ENCODE peak calls at places on chromosomes 11 and 22, in nine cellular contexts. E is PC-3; X is mammary epithelial cell; V is heart right ventricle; Q is hepatocyte; W is kidney; Y is right lobe of liver; R is CD8-positive, alpha-beta memory T cell; S is transverse colon. C is an unnamed sample. For H3K4me1, the result is how much of the 10 kb centered on the place peaks cover.

GRCh38 chr11:24298126-24298525 is 198.7 kb upstream of the LUZP2 start:
- DNase-seq in Q (no peak), E (no peak), S (no peak), X (no peak), Y (no peak), R (no peak), W (no peak), V (no peak), C (peak)

GRCh38 chr11:7020183-7020917 is at the start of the genes NLRP14 and ZNF214:
- DNase-seq in S (peak), E (peak), Q (peak), V (peak), R (no peak), W (peak), X (peak), Y (peak), C (peak)

GRCh38 chr11:843086-843704 is 543 bp downstream of the TSPAN4 start:
- DNase-seq in R (no peak), E (no peak), V (no peak), X (no peak), Y (no peak), W (no peak), S (no peak), Q (no peak), C (peak)

GRCh38 chr11:19751055-19751454 is 38.4 kb downstream of the NAV2 start:
- DNase-seq in R (no peak), Q (peak), S (no peak), X (no peak), E (no peak), Y (no peak), W (no peak), V (no peak), C (no peak)

GRCh38 chr11:103649401-103649895 is 387.0 kb upstream of the DDI1 start:
- DNase-seq in X (peak), S (no peak), W (no peak), R (no peak), Y (no peak), Q (no peak), E (no peak), V (no peak), C (no peak)

GRCh38 chr22:48489551-48490512 is 1337.8 kb downstream of the BRD1 start:
- DNase-seq in S (no peak), V (no peak), W (peak), R (no peak), X (no peak), Q (peak), Y (peak), E (no peak), C (peak)

GRCh38 chr11:120587299-120587698 is 75.8 kb downstream of the GRIK4 start:
- DNase-seq in S (no peak), E (no peak), X (no peak), R (no peak), Y (no peak), Q (no peak), V (no peak), W (no peak), C (no peak)

GRCh38 chr22:36386900-36387663 is 685 bp downstream of the MYH9 start:
- DNase-seq in S (peak), V (peak), R (peak), X (no peak), E (no peak), Q (peak), W (peak), Y (peak), C (peak)

GRCh38 chr22:25125693-25126357 is 73.8 kb upstream of the CRYBB3 start:
- DNase-seq in Y (no peak), X (no peak), S (no peak), R (no peak), Q (no peak), V (no peak), W (no peak), E (no peak), C (no peak)

GRCh38 chr11:106585061-106585460 is 433.2 kb downstream of the GUCY1A2 start:
- DNase-seq in Y (no peak), R (no peak), Q (peak), S (no peak), X (peak), V (no peak), E (peak), W (no peak), C (peak)

GRCh38 chr11:130094614-130095013 is 24.9 kb downstream of the APLP2 start:
- DNase-seq in W (no peak), V (no peak), R (no peak), E (no peak), S (no peak), X (no peak), Y (no peak), Q (no peak), C (no peak)

GRCh38 chr11:95703059-95703458 is 86.5 kb downstream of the FAM76B start:
- DNase-seq in S (no peak), V (no peak), Y (no peak), Q (no peak), W (no peak), R (no peak), E (no peak), X (no peak), C (no peak)

GRCh38 chr11:10401275-10401674 is 53.8 kb upstream of the AMPD3 start:
- DNase-seq in S (no peak), R (no peak), V (no peak), E (no peak), X (no peak), Q (no peak), W (no peak), Y (no peak), C (no peak)

GRCh38 chr11:117392001-117392690 is 64.5 kb downstream of the CEP164 start:
- DNase-seq in V (no peak), W (no peak), E (no peak), S (no peak), Q (no peak), X (no peak), R (no peak), Y (peak), C (no peak)

GRCh38 chr11:115208808-115209259 is 295.4 kb downstream of the CADM1 start:
- DNase-seq in Y (no peak), X (no peak), E (no peak), Q (no peak), V (no peak), R (no peak), S (no peak), W (no peak), C (no peak)

GRCh38 chr22:26476705-26477340 is 6.8 kb downstream of the HPS4 start:
- DNase-seq in R (no peak), W (no peak), S (no peak), Q (no peak), Y (no peak), X (no peak), E (no peak), V (no peak), C (peak)

GRCh38 chr11:133821776-133822175 is 23.5 kb downstream of the SPATA19 start:
- DNase-seq in E (peak), S (peak), R (no peak), X (no peak), Q (peak), W (no peak), V (peak), Y (no peak), C (no peak)

GRCh38 chr11:47765086-47765485 is 2.1 kb downstream of the FNBP4 start:
- DNase-seq in S (no peak), V (no peak), W (no peak), Y (no peak), R (no peak), Q (no peak), E (no peak), X (no peak), C (peak)

GRCh38 chr11:73866095-73866579 is 10.5 kb downstream of the COA4 start:
- DNase-seq in X (peak), W (no peak), V (no peak), R (no peak), Y (no peak), S (no peak), E (peak), Q (no peak), C (peak)

GRCh38 chr11:63490551-63491239 is at the start of gene PLAAT5:
- DNase-seq in W (peak), S (peak), E (no peak), R (peak), X (no peak), Y (no peak), V (no peak), Q (peak), C (peak)

GRCh38 chr11:64344721-64345120 is 4.7 kb downstream of the CCDC88B start:
- DNase-seq in S (no peak), Q (peak), V (no peak), W (no peak), R (no peak), E (no peak), Y (no peak), X (no peak), C (no peak)

GRCh38 chr11:116263020-116263419 is 509.8 kb downstream of the BUD13 start:
- DNase-seq in S (no peak), X (no peak), Q (no peak), W (no peak), R (no peak), V (no peak), Y (no peak), E (no peak), C (no peak)

GRCh38 chr22:50704510-50705218 is 32.0 kb downstream of the SHANK3 start:
- DNase-seq in Q (no peak), R (no peak), E (no peak), X (no peak), W (peak), V (no peak), Y (peak), S (no peak), C (no peak)

GRCh38 chr11:1934326-1935155 is 12.6 kb upstream of the MRPL23 start:
- DNase-seq in Y (peak), X (no peak), V (no peak), S (no peak), E (no peak), Q (no peak), W (no peak), R (no peak), C (no peak)

DNA sequence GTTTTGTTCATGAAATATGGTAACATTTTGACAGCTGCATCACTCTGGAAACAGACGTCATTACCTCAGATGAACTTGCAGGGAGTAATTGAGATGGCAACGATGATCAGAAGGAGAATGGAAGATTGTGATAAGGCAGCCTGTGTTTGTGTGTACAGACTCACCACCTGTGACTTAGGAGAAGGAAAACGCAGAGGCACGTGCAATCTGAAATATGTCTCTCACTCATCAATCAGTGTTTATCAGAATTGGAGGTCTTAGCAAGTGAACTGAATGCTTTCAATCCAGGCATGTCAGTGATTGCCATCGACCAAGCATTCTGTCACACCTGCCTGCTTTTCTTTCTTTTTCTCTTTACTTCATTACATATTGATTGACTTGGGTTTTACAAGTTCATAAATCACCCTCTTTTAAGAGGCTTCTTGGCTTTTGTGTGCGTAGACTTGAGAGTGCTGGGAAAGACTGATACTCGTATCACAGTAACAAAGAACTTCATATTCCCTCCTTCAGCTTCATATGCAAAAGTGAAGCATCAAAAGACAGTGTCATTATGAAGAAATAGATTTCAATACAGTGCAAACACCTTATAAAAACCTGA is 24.6 kb downstream of the FAT3 start:
- DNase-seq in W (no peak), S (no peak), X (no peak), V (no peak), Y (no peak), Q (no peak), E (no peak), R (no peak), C (no peak)
- H3K4me3 ChIP-seq in W (no peak), S (no peak), X (no peak), V (no peak), Y (no peak), Q (no peak), E (no peak), R (no peak), C (no peak)

GRCh38 chr22:42305967-42306366 is 35.5 kb upstream of the TCF20 start:
- DNase-seq in W (no peak), S (no peak), E (no peak), R (no peak), Q (no peak), X (no peak), Y (no peak), V (no peak), C (no peak)
- H3K4me1 ChIP-seq in W (under half), S (under half), E (under half), R (half or more), Q (under half), X (under half), Y (under half), V (under half), C (under half)

DNA sequence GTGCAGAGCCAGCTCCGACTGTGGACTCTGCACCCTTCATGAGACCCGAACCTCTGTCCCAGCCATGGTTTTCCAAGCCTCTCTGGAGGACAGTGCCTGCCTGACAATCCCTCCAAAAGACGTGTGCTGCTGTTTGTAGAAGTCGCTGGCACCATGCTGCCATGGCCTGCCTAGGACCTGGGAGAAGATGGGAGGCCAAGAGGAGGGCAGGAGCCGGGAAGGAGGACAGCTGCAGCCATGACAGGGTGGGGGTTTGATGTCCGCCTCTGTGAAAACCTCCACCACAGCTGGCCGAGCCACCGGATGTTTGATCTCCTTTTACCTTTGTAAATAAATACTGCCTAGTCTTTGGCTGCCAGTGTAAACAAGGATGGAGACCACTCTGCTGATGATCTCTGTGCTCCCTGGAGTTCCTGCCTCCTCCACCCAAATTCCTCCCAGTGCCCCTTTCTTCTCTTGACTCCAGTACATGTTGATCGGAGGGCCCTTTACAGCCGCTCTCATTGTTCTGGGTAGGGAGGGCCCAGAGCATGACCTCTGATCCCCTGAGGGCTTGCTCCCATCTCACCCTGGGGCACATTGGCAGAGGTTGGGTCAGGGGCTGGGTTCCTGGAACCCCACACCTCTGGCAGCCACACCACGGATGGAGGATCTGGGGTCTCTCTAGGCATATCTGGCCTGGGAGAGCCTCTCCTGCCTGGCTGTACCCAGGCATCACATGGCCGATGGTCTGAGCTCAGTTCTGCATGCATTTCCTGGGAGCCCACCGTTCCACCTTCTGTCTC is 66.9 kb downstream of the BCR start:
- DNase-seq in X (no peak), W (peak), Y (no peak), V (no peak), R (no peak), E (no peak), S (no peak), Q (no peak), C (no peak)
- H3K4me3 ChIP-seq in X (no peak), W (no peak), Y (no peak), V (no peak), R (no peak), E (no peak), S (no peak), Q (no peak), C (no peak)

DNA sequence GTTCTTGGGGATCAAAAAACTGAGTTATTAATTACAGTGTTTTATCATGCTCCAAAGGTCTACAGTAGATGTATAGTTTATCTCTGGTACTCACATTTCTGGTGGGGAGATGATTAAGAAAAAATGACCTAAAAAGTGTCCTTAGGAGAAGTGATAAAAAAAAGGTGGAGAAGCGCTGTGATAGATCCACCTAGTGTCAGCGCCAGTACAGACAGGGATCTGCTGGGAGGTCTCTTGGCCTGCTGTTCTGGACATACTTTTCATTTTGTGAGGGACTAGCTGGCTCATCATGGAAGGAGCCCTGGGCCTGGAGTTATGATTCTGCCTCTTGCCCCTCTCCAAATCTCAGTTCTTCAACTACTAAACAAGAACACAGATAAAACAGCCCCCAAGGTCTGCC is 2.9 kb downstream of the ELF5 start:
- DNase-seq in W (no peak), Q (no peak), X (no peak), R (no peak), S (no peak), E (no peak), Y (no peak), V (no peak), C (no peak)
- H3K4me1 ChIP-seq in W (under half), Q (under half), X (under half), R (under half), S (under half), E (under half), Y (under half), V (under half), C (under half)

GRCh38 chr11:67262731-67263675 is 3.3 kb upstream of the GRK2 start:
- DNase-seq in S (peak), V (peak), W (peak), E (peak), X (peak), Q (peak), Y (peak), R (peak), C (peak)
- H3K4me3 ChIP-seq in S (no peak), V (peak), W (peak), E (no peak), X (no peak), Q (no peak), Y (no peak), R (peak), C (no peak)